ENCODE peak calls at places on chromosomes 16 and 17, in six cellular contexts. One of them, this sample, is unnamed. For H3K9me3, H3K4me1 and H3K27me3, the result is how much of the 10 kb centered on the place peaks cover.

GRCh38 chr17:83096401-83097220 is 17.2 kb downstream of the METRNL start:
- DNase-seq in ovary: no peak
- DNase-seq in body of pancreas: peak
- DNase-seq in IMR-90: no peak
- DNase-seq in ascending aorta: no peak
- DNase-seq in heart left ventricle: no peak
- DNase-seq in this sample: no peak

GRCh38 chr16:23595951-23596720 is at the start of gene NDUFAB1:
- DNase-seq in ovary: peak
- DNase-seq in body of pancreas: peak
- DNase-seq in IMR-90: peak
- DNase-seq in ascending aorta: peak
- DNase-seq in heart left ventricle: peak
- DNase-seq in this sample: peak

GRCh38 chr17:83008526-83008925 is 70.9 kb upstream of the METRNL start:
- DNase-seq in ovary: no peak
- DNase-seq in body of pancreas: no peak
- DNase-seq in IMR-90: no peak
- DNase-seq in ascending aorta: no peak
- DNase-seq in heart left ventricle: no peak
- DNase-seq in this sample: no peak

GRCh38 chr16:65722429-65722828 is 600.6 kb upstream of the CDH11 start:
- DNase-seq in ovary: no peak
- DNase-seq in body of pancreas: no peak
- DNase-seq in IMR-90: no peak
- DNase-seq in ascending aorta: no peak
- DNase-seq in heart left ventricle: no peak
- DNase-seq in this sample: no peak

GRCh38 chr17:76943202-76943601 is 75.0 kb downstream of the MGAT5B start:
- DNase-seq in ovary: no peak
- DNase-seq in body of pancreas: no peak
- DNase-seq in IMR-90: no peak
- DNase-seq in ascending aorta: no peak
- DNase-seq in heart left ventricle: no peak
- DNase-seq in this sample: no peak

GRCh38 chr17:71765437-71765836 is 355.4 kb upstream of the SOX9 start:
- DNase-seq in ovary: no peak
- DNase-seq in body of pancreas: no peak
- DNase-seq in IMR-90: peak
- DNase-seq in ascending aorta: no peak
- DNase-seq in heart left ventricle: no peak
- DNase-seq in this sample: peak

GRCh38 chr17:6843241-6843890 is 11.8 kb upstream of the TEKT1 start:
- DNase-seq in ovary: no peak
- DNase-seq in body of pancreas: no peak
- DNase-seq in IMR-90: peak
- DNase-seq in ascending aorta: no peak
- DNase-seq in heart left ventricle: no peak
- DNase-seq in this sample: no peak

GRCh38 chr16:871562-872330 is 71.2 kb upstream of the GNG13 start:
- DNase-seq in ovary: no peak
- DNase-seq in body of pancreas: no peak
- DNase-seq in IMR-90: no peak
- DNase-seq in ascending aorta: no peak
- DNase-seq in heart left ventricle: no peak
- DNase-seq in this sample: no peak

GRCh38 chr17:18859256-18859655 is 1.3 kb downstream of the PRPSAP2 start:
- DNase-seq in ovary: no peak
- DNase-seq in body of pancreas: no peak
- DNase-seq in IMR-90: peak
- DNase-seq in ascending aorta: peak
- DNase-seq in heart left ventricle: no peak
- DNase-seq in this sample: no peak

GRCh38 chr16:79261461-79261860 is 339.1 kb downstream of the MAF start:
- DNase-seq in ovary: no peak
- DNase-seq in body of pancreas: peak
- DNase-seq in IMR-90: no peak
- DNase-seq in ascending aorta: no peak
- DNase-seq in heart left ventricle: peak
- DNase-seq in this sample: no peak

GRCh38 chr16:14337303-14338191 is 266.4 kb downstream of the MRTFB start:
- DNase-seq in ovary: peak
- DNase-seq in body of pancreas: peak
- DNase-seq in IMR-90: peak
- DNase-seq in ascending aorta: no peak
- DNase-seq in heart left ventricle: no peak
- DNase-seq in this sample: no peak

GRCh38 chr17:7293821-7294613 is 422 bp downstream of the YBX2 start:
- DNase-seq in ovary: no peak
- DNase-seq in body of pancreas: peak
- DNase-seq in IMR-90: no peak
- DNase-seq in ascending aorta: no peak
- DNase-seq in heart left ventricle: no peak
- DNase-seq in this sample: no peak

GRCh38 chr16:2964416-2965223 is 545 bp downstream of the KREMEN2 start:
- DNase-seq in ovary: no peak
- DNase-seq in body of pancreas: peak
- DNase-seq in IMR-90: no peak
- DNase-seq in ascending aorta: no peak
- DNase-seq in heart left ventricle: peak
- DNase-seq in this sample: peak

GRCh38 chr17:43721537-43722268 is 36.9 kb downstream of the SOST start:
- DNase-seq in ovary: no peak
- DNase-seq in body of pancreas: no peak
- DNase-seq in IMR-90: peak
- DNase-seq in ascending aorta: no peak
- DNase-seq in heart left ventricle: no peak
- DNase-seq in this sample: no peak

GRCh38 chr17:29237476-29238132 is 9.1 kb upstream of the CRYBA1 start:
- DNase-seq in ovary: no peak
- DNase-seq in body of pancreas: no peak
- DNase-seq in IMR-90: peak
- DNase-seq in ascending aorta: no peak
- DNase-seq in heart left ventricle: no peak
- DNase-seq in this sample: no peak

GRCh38 chr16:50244140-50244503 is 22.2 kb upstream of the ADCY7 start:
- DNase-seq in ovary: no peak
- DNase-seq in body of pancreas: no peak
- DNase-seq in IMR-90: peak
- DNase-seq in ascending aorta: no peak
- DNase-seq in heart left ventricle: no peak
- DNase-seq in this sample: no peak

GRCh38 chr17:73998246-73999220 is 204.9 kb upstream of the RPL38 start:
- DNase-seq in ovary: no peak
- DNase-seq in body of pancreas: peak
- DNase-seq in IMR-90: no peak
- DNase-seq in ascending aorta: no peak
- DNase-seq in heart left ventricle: no peak
- DNase-seq in this sample: peak

GRCh38 chr17:18043491-18043890 is 4.3 kb downstream of the GID4 start:
- DNase-seq in ovary: no peak
- DNase-seq in body of pancreas: no peak
- DNase-seq in IMR-90: peak
- DNase-seq in ascending aorta: no peak
- DNase-seq in heart left ventricle: no peak
- DNase-seq in this sample: no peak

GRCh38 chr17:76156662-76156991 is 15.6 kb upstream of the FOXJ1 start:
- DNase-seq in ovary: no peak
- DNase-seq in body of pancreas: no peak
- DNase-seq in IMR-90: no peak
- DNase-seq in ascending aorta: no peak
- DNase-seq in heart left ventricle: no peak
- DNase-seq in this sample: no peak

GRCh38 chr16:4032768-4033167 is 83.5 kb downstream of the ADCY9 start:
- DNase-seq in ovary: no peak
- DNase-seq in body of pancreas: peak
- DNase-seq in IMR-90: peak
- DNase-seq in ascending aorta: peak
- DNase-seq in heart left ventricle: no peak
- DNase-seq in this sample: no peak

GRCh38 chr17:9472541-9472940 is 103.1 kb downstream of the STX8 start:
- DNase-seq in ovary: no peak
- DNase-seq in body of pancreas: no peak
- DNase-seq in IMR-90: peak
- DNase-seq in ascending aorta: no peak
- DNase-seq in heart left ventricle: peak
- DNase-seq in this sample: no peak

GRCh38 chr16:27270389-27270788 is 1.8 kb upstream of the NSMCE1 start:
- DNase-seq in ovary: no peak
- DNase-seq in body of pancreas: no peak
- DNase-seq in IMR-90: no peak
- DNase-seq in ascending aorta: no peak
- DNase-seq in heart left ventricle: no peak
- DNase-seq in this sample: no peak

GRCh38 chr16:27222499-27223225 is 19.3 kb downstream of the KDM8 start:
- DNase-seq in ovary: no peak
- DNase-seq in body of pancreas: peak
- DNase-seq in IMR-90: peak
- DNase-seq in ascending aorta: no peak
- DNase-seq in heart left ventricle: peak
- DNase-seq in this sample: peak

GRCh38 chr17:39264119-39264518 is 38.4 kb upstream of the STAC2 start:
- DNase-seq in ovary: no peak
- DNase-seq in body of pancreas: no peak
- DNase-seq in IMR-90: no peak
- DNase-seq in ascending aorta: no peak
- DNase-seq in heart left ventricle: peak
- DNase-seq in this sample: no peak

GRCh38 chr16:87575027-87575804 is 27.1 kb upstream of the JPH3 start:
- DNase-seq in ovary: no peak
- DNase-seq in body of pancreas: no peak
- DNase-seq in IMR-90: no peak
- DNase-seq in ascending aorta: no peak
- DNase-seq in heart left ventricle: no peak
- DNase-seq in this sample: no peak

GRCh38 chr17:14875557-14876412 is 389.3 kb downstream of the PMP22 start:
- DNase-seq in ovary: no peak
- DNase-seq in body of pancreas: peak
- DNase-seq in IMR-90: no peak
- DNase-seq in ascending aorta: no peak
- DNase-seq in heart left ventricle: no peak
- DNase-seq in this sample: no peak

GRCh38 chr17:14873996-14874395 is 391.1 kb downstream of the PMP22 start:
- DNase-seq in ovary: no peak
- DNase-seq in body of pancreas: no peak
- DNase-seq in IMR-90: no peak
- DNase-seq in ascending aorta: no peak
- DNase-seq in heart left ventricle: no peak
- DNase-seq in this sample: no peak

GRCh38 chr17:14871921-14872320 is 393.2 kb downstream of the PMP22 start:
- DNase-seq in ovary: no peak
- DNase-seq in body of pancreas: no peak
- DNase-seq in IMR-90: peak
- DNase-seq in ascending aorta: no peak
- DNase-seq in heart left ventricle: no peak
- DNase-seq in this sample: no peak

GRCh38 chr17:14873540-14873939 is 391.6 kb downstream of the PMP22 start:
- DNase-seq in ovary: no peak
- DNase-seq in body of pancreas: no peak
- DNase-seq in IMR-90: no peak
- DNase-seq in ascending aorta: no peak
- DNase-seq in heart left ventricle: no peak
- DNase-seq in this sample: no peak
- H3K9me3 ChIP-seq in ovary: under half
- H3K9me3 ChIP-seq in body of pancreas: under half
- H3K9me3 ChIP-seq in IMR-90: under half
- H3K9me3 ChIP-seq in ascending aorta: under half
- H3K9me3 ChIP-seq in heart left ventricle: under half
- H3K9me3 ChIP-seq in this sample: under half

GRCh38 chr17:63275968-63276349 is 170.1 kb downstream of the CYB561 start:
- DNase-seq in ovary: no peak
- DNase-seq in body of pancreas: no peak
- DNase-seq in IMR-90: no peak
- DNase-seq in ascending aorta: no peak
- DNase-seq in heart left ventricle: no peak
- DNase-seq in this sample: no peak
- H3K4me1 ChIP-seq in ovary: under half
- H3K4me1 ChIP-seq in body of pancreas: under half
- H3K4me1 ChIP-seq in IMR-90: under half
- H3K4me1 ChIP-seq in ascending aorta: under half
- H3K4me1 ChIP-seq in heart left ventricle: under half
- H3K4me1 ChIP-seq in this sample: under half

DNA sequence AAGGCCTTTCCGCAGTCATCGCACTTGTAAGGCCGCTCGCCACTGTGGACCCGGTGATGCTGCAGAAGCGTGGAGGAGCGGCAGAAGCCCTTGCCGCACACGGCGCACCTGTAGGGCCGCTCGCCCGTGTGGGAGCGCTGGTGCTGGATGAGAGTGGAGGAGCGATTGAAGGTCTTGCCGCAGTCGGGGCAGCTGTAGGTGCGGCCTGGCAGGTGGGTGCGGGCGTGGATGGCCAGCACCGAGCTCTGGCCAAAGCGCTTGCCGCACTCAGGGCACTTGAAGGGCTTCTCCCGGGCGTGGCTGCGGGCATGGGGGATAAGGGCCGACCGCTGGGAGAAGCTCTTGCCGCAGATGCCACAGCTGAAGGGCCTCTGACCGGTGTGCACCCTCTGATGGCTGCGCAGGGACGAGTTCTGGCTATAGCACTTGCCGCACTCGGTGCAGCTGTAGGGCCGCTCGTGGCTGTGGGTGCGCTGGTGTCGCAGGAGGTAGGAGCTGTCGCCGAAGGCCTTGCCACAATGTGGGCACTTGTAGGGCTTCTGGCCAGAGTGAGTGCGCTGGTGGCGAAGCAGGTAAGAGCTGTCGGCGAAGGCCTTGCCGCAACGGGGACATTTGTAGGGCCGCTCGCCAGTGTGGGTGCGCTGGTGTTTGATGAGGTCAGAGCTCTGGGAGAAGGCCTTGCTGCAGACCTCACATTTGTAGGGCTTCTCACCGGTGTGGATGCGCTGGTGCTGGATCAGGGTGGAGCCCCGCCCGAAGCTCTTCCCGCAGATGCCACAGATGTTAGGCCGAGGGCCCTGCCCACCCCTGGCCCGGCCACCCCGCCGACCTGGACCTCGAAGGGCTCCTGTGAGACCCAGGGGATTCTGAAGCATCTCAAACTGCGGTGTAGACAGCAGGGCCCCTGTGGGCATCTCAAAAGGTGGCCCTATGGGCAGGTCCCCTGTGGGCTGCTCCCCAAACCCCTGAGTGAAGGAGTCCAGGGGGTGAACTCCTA is 1.5 kb downstream of the ZNF768 start:
- DNase-seq in ovary: peak
- DNase-seq in body of pancreas: no peak
- DNase-seq in IMR-90: no peak
- DNase-seq in ascending aorta: no peak
- DNase-seq in heart left ventricle: no peak
- DNase-seq in this sample: no peak
- H3K27me3 ChIP-seq in ovary: under half
- H3K27me3 ChIP-seq in body of pancreas: under half
- H3K27me3 ChIP-seq in IMR-90: under half
- H3K27me3 ChIP-seq in ascending aorta: under half
- H3K27me3 ChIP-seq in heart left ventricle: under half
- H3K27me3 ChIP-seq in this sample: under half

DNA sequence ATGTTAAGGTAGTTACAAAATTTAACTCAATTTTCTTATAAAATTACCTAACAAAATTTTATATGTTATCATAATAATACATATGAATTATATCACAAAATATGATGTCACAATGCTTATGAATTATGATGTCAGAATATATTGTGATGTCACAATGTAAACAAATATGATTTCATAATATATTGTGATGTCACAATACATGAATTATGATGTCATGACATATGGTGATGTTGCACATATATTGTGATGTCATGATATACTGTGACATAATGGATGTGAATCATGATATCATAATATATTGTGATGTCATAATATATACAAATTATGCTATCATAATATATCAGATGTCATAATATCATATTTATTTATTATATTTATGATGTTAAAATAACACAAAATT is 1879.9 kb downstream of the TP53TG3F start:
- DNase-seq in ovary: no peak
- DNase-seq in body of pancreas: no peak
- DNase-seq in IMR-90: no peak
- DNase-seq in ascending aorta: no peak
- DNase-seq in heart left ventricle: no peak
- DNase-seq in this sample: no peak
- H3K9me3 ChIP-seq in ovary: under half
- H3K9me3 ChIP-seq in body of pancreas: under half
- H3K9me3 ChIP-seq in IMR-90: under half
- H3K9me3 ChIP-seq in ascending aorta: under half
- H3K9me3 ChIP-seq in heart left ventricle: under half
- H3K9me3 ChIP-seq in this sample: under half

This sample was measured in BE2C.